ENCODE peak calls at places on chromosome 3, in six cellular contexts. F, Z, G, K, O and E are unnamed samples.

GRCh38 chr3:24255414-24255813 is 239.2 kb downstream of the THRB start:
- DNase-seq in F (no peak), Z (no peak), G (no peak), K (no peak), O (no peak), E (no peak)

GRCh38 chr3:141000027-141000663 is 51.0 kb upstream of the SPSB4 start:
- DNase-seq in F (no peak), Z (peak), G (no peak), K (peak), O (peak), E (peak)

GRCh38 chr3:132593950-132594328 is 3.1 kb upstream of the ACKR4 start:
- DNase-seq in F (no peak), Z (no peak), G (no peak), K (peak), O (no peak), E (peak)

GRCh38 chr3:9550999-9551398 is 2.6 kb downstream of the LHFPL4 start:
- DNase-seq in F (no peak), Z (no peak), G (no peak), K (no peak), O (no peak), E (no peak)

GRCh38 chr3:46242120-46242519 is at the start of gene CCR3:
- DNase-seq in F (no peak), Z (no peak), G (no peak), K (no peak), O (no peak), E (no peak)

GRCh38 chr3:126380011-126380768 is 14.5 kb upstream of the CFAP100 start:
- DNase-seq in F (no peak), Z (no peak), G (no peak), K (no peak), O (no peak), E (no peak)

GRCh38 chr3:52221563-52222318 is 3.7 kb downstream of the TLR9 start:
- DNase-seq in F (no peak), Z (no peak), G (no peak), K (no peak), O (no peak), E (no peak)

GRCh38 chr3:144457758-144458157 is 486.1 kb downstream of the DIPK2A start:
- DNase-seq in F (no peak), Z (no peak), G (no peak), K (no peak), O (no peak), E (no peak)

GRCh38 chr3:195999896-196000295 is 82.0 kb downstream of the TFRC start:
- DNase-seq in F (no peak), Z (no peak), G (no peak), K (no peak), O (no peak), E (no peak)

GRCh38 chr3:11307830-11308432 is 35.7 kb downstream of the ATG7 start:
- DNase-seq in F (no peak), Z (no peak), G (peak), K (peak), O (no peak), E (no peak)

GRCh38 chr3:124700880-124701684 is 29.2 kb upstream of the UMPS start:
- DNase-seq in F (no peak), Z (no peak), G (no peak), K (peak), O (no peak), E (no peak)

GRCh38 chr3:187077085-187077484 is 62.2 kb downstream of the RPL39L start:
- DNase-seq in F (no peak), Z (no peak), G (no peak), K (no peak), O (no peak), E (no peak)

GRCh38 chr3:187678869-187679268 is 8.7 kb upstream of the SST start:
- DNase-seq in F (no peak), Z (no peak), G (no peak), K (peak), O (peak), E (peak)

GRCh38 chr3:17313746-17314145 is 428.7 kb downstream of the TBC1D5 start:
- DNase-seq in F (no peak), Z (no peak), G (no peak), K (no peak), O (no peak), E (no peak)

GRCh38 chr3:15630646-15631350 is 29.3 kb downstream of the BTD start:
- DNase-seq in F (no peak), Z (no peak), G (no peak), K (peak), O (peak), E (no peak)

GRCh38 chr3:182710557-182711157 is 82.6 kb upstream of the ATP11B start:
- DNase-seq in F (peak), Z (no peak), G (peak), K (no peak), O (peak), E (no peak)